ENCODE peak calls at places on chromosomes 2 and 18, in nine cellular contexts. Y is psoas muscle; M is astrocyte of the spinal cord; S is stimulated activated CD4-positive, alpha-beta T cell treated with anti-CD3 and anti-CD28 coated beads, Interleukin-1b, Interleukin-23, amount 100 ng/mL, for 1 hour; E is AG04449; V is kidney tubule cell; Q is heart left ventricle; P is hypothalamus; R is BJ. J is an unnamed sample.

GRCh38 chr2:73993376-73993775 is 8.7 kb downstream of the TET3 start:
- DNase-seq in Y (no peak), M (no peak), S (no peak), E (no peak), V (peak; percentile 30), Q (no peak), P (no peak), R (no peak), J (no peak)

GRCh38 chr18:26546875-26547301 is 1.5 kb downstream of the KCTD1 start:
- DNase-seq in Y (no peak), M (no peak), S (no peak), E (no peak), V (peak; percentile 22), Q (no peak), P (no peak), R (no peak), J (no peak)

GRCh38 chr2:96024336-96025106 is 10.2 kb downstream of the GPAT2 start:
- DNase-seq in Y (no peak), M (no peak), S (no peak), E (no peak), V (no peak), Q (no peak), P (no peak), R (no peak), J (no peak)

GRCh38 chr2:4219121-4219520 is 515.7 kb downstream of the DCDC2C start:
- DNase-seq in Y (no peak), M (no peak), S (no peak), E (no peak), V (no peak), Q (no peak), P (no peak), R (no peak), J (no peak)

GRCh38 chr2:23823863-23824262 is 103.1 kb downstream of the ATAD2B start:
- DNase-seq in Y (no peak), M (no peak), S (no peak), E (no peak), V (no peak), Q (no peak), P (no peak), R (no peak), J (no peak)

GRCh38 chr2:47724221-47724981 is 58.5 kb upstream of the MSH6 start:
- DNase-seq in Y (no peak), M (no peak), S (no peak), E (no peak), V (peak; percentile 98), Q (no peak), P (no peak), R (no peak), J (no peak)

GRCh38 chr2:137947714-137948336 is 16.4 kb upstream of the HNMT start:
- DNase-seq in Y (peak; percentile 64), M (peak; percentile 81), S (no peak), E (no peak), V (peak; percentile 70), Q (peak; percentile 70), P (peak; percentile 5), R (no peak), J (peak; percentile 61)

GRCh38 chr2:219272995-219273394 is 6.2 kb upstream of the DNAJB2 start:
- DNase-seq in Y (no peak), M (no peak), S (no peak), E (no peak), V (peak; percentile 82), Q (no peak), P (no peak), R (no peak), J (no peak)

GRCh38 chr2:120344991-120345975 is 653 bp upstream of the INHBB start:
- DNase-seq in Y (no peak), M (no peak), S (no peak), E (no peak), V (peak; percentile 25), Q (no peak), P (no peak), R (no peak), J (no peak)

GRCh38 chr2:30622452-30622851 is 175.4 kb downstream of the LCLAT1 start:
- DNase-seq in Y (no peak), M (no peak), S (no peak), E (no peak), V (no peak), Q (no peak), P (no peak), R (no peak), J (no peak)

GRCh38 chr18:65257157-65257556 is 493.7 kb upstream of the CDH7 start:
- DNase-seq in Y (no peak), M (no peak), S (no peak), E (no peak), V (no peak), Q (no peak), P (no peak), R (no peak), J (no peak)

GRCh38 chr2:54638103-54638502 is 85.4 kb upstream of the EML6 start:
- DNase-seq in Y (no peak), M (no peak), S (no peak), E (no peak), V (no peak), Q (no peak), P (no peak), R (no peak), J (no peak)

GRCh38 chr18:59593291-59593717 is 103.9 kb downstream of the CCBE1 start:
- DNase-seq in Y (no peak), M (peak; percentile 65), S (no peak), E (peak; percentile 59), V (no peak), Q (no peak), P (no peak), R (peak; percentile 85), J (no peak)

GRCh38 chr2:224983719-224984388 is 58.4 kb downstream of the DOCK10 start:
- DNase-seq in Y (no peak), M (peak; percentile 39), S (no peak), E (no peak), V (no peak), Q (no peak), P (no peak), R (no peak), J (no peak)

GRCh38 chr2:118747066-118747465 is 100.4 kb downstream of the EN1 start:
- DNase-seq in Y (no peak), M (no peak), S (no peak), E (no peak), V (no peak), Q (no peak), P (no peak), R (no peak), J (no peak)

GRCh38 chr2:226187601-226188000 is 612.0 kb downstream of the IRS1 start:
- DNase-seq in Y (no peak), M (peak; percentile 65), S (no peak), E (peak; percentile 58), V (no peak), Q (no peak), P (no peak), R (peak; percentile 77), J (no peak)